ENCODE peak calls at places on chromosome 1, in ten cellular contexts. One of them, this sample, is unnamed.

GRCh38 chr1:203150511-203151297 is 23.2 kb downstream of the ADORA1 start:
- DNase-seq in PC-9: no peak
- DNase-seq in iPS DF 6.9: no peak
- DNase-seq in transverse colon: no peak
- DNase-seq in iris pigment epithelial cell: no peak
- DNase-seq in activated CD4-positive, alpha-beta T cell treated with anti-CD3 and anti-CD28 coated beads, Interleukin-2, amount 50 U/mL, for 24 hours: no peak
- DNase-seq in activated T-helper 1 cell treated with anti-CD3 and anti-CD28 coated beads, Interleukin-2, amount 50 U/mL, for 16 hours: no peak
- DNase-seq in fibroblast of pulmonary artery: no peak
- DNase-seq in NCI-H146: no peak
- DNase-seq in CD4-positive, alpha-beta T cell: no peak
- DNase-seq in this sample: no peak

GRCh38 chr1:232250410-232250809 is 379.5 kb downstream of the SIPA1L2 start:
- DNase-seq in PC-9: no peak
- DNase-seq in iPS DF 6.9: no peak
- DNase-seq in transverse colon: no peak
- DNase-seq in iris pigment epithelial cell: no peak
- DNase-seq in activated CD4-positive, alpha-beta T cell treated with anti-CD3 and anti-CD28 coated beads, Interleukin-2, amount 50 U/mL, for 24 hours: no peak
- DNase-seq in activated T-helper 1 cell treated with anti-CD3 and anti-CD28 coated beads, Interleukin-2, amount 50 U/mL, for 16 hours: no peak
- DNase-seq in fibroblast of pulmonary artery: no peak
- DNase-seq in NCI-H146: no peak
- DNase-seq in CD4-positive, alpha-beta T cell: no peak
- DNase-seq in this sample: no peak

GRCh38 chr1:211517006-211517405 is 25.0 kb upstream of the RD3 start:
- DNase-seq in PC-9: peak; percentile 82
- DNase-seq in iPS DF 6.9: no peak
- DNase-seq in transverse colon: peak; percentile 77
- DNase-seq in iris pigment epithelial cell: no peak
- DNase-seq in activated CD4-positive, alpha-beta T cell treated with anti-CD3 and anti-CD28 coated beads, Interleukin-2, amount 50 U/mL, for 24 hours: no peak
- DNase-seq in activated T-helper 1 cell treated with anti-CD3 and anti-CD28 coated beads, Interleukin-2, amount 50 U/mL, for 16 hours: no peak
- DNase-seq in fibroblast of pulmonary artery: no peak
- DNase-seq in NCI-H146: peak; percentile 28
- DNase-seq in CD4-positive, alpha-beta T cell: no peak
- DNase-seq in this sample: no peak

GRCh38 chr1:241142493-241142892 is 214.5 kb downstream of the RGS7 start:
- DNase-seq in PC-9: no peak
- DNase-seq in iPS DF 6.9: peak; percentile 9
- DNase-seq in transverse colon: no peak
- DNase-seq in iris pigment epithelial cell: no peak
- DNase-seq in activated CD4-positive, alpha-beta T cell treated with anti-CD3 and anti-CD28 coated beads, Interleukin-2, amount 50 U/mL, for 24 hours: no peak
- DNase-seq in activated T-helper 1 cell treated with anti-CD3 and anti-CD28 coated beads, Interleukin-2, amount 50 U/mL, for 16 hours: no peak
- DNase-seq in fibroblast of pulmonary artery: no peak
- DNase-seq in NCI-H146: no peak
- DNase-seq in CD4-positive, alpha-beta T cell: no peak
- DNase-seq in this sample: no peak

GRCh38 chr1:151518936-151519335 is 7.7 kb downstream of the CGN start:
- DNase-seq in PC-9: no peak
- DNase-seq in iPS DF 6.9: no peak
- DNase-seq in transverse colon: no peak
- DNase-seq in iris pigment epithelial cell: no peak
- DNase-seq in activated CD4-positive, alpha-beta T cell treated with anti-CD3 and anti-CD28 coated beads, Interleukin-2, amount 50 U/mL, for 24 hours: no peak
- DNase-seq in activated T-helper 1 cell treated with anti-CD3 and anti-CD28 coated beads, Interleukin-2, amount 50 U/mL, for 16 hours: no peak
- DNase-seq in fibroblast of pulmonary artery: no peak
- DNase-seq in NCI-H146: no peak
- DNase-seq in CD4-positive, alpha-beta T cell: no peak
- DNase-seq in this sample: no peak

GRCh38 chr1:17370618-17371017 is 1.4 kb upstream of the PADI6 start:
- DNase-seq in PC-9: no peak
- DNase-seq in iPS DF 6.9: no peak
- DNase-seq in transverse colon: no peak
- DNase-seq in iris pigment epithelial cell: no peak
- DNase-seq in activated CD4-positive, alpha-beta T cell treated with anti-CD3 and anti-CD28 coated beads, Interleukin-2, amount 50 U/mL, for 24 hours: no peak
- DNase-seq in activated T-helper 1 cell treated with anti-CD3 and anti-CD28 coated beads, Interleukin-2, amount 50 U/mL, for 16 hours: no peak
- DNase-seq in fibroblast of pulmonary artery: no peak
- DNase-seq in NCI-H146: peak; percentile 14
- DNase-seq in CD4-positive, alpha-beta T cell: no peak
- DNase-seq in this sample: no peak

GRCh38 chr1:218259800-218260199 is 25.3 kb upstream of the RRP15 start:
- DNase-seq in PC-9: peak; percentile 12
- DNase-seq in iPS DF 6.9: no peak
- DNase-seq in transverse colon: no peak
- DNase-seq in iris pigment epithelial cell: peak; percentile 8
- DNase-seq in activated CD4-positive, alpha-beta T cell treated with anti-CD3 and anti-CD28 coated beads, Interleukin-2, amount 50 U/mL, for 24 hours: no peak
- DNase-seq in activated T-helper 1 cell treated with anti-CD3 and anti-CD28 coated beads, Interleukin-2, amount 50 U/mL, for 16 hours: no peak
- DNase-seq in fibroblast of pulmonary artery: peak; percentile 21
- DNase-seq in NCI-H146: peak; percentile 72
- DNase-seq in CD4-positive, alpha-beta T cell: no peak
- DNase-seq in this sample: peak; percentile 7

GRCh38 chr1:47782414-47783165 is 214.6 kb downstream of the TRABD2B start:
- DNase-seq in PC-9: no peak
- DNase-seq in iPS DF 6.9: no peak
- DNase-seq in transverse colon: no peak
- DNase-seq in iris pigment epithelial cell: no peak
- DNase-seq in activated CD4-positive, alpha-beta T cell treated with anti-CD3 and anti-CD28 coated beads, Interleukin-2, amount 50 U/mL, for 24 hours: no peak
- DNase-seq in activated T-helper 1 cell treated with anti-CD3 and anti-CD28 coated beads, Interleukin-2, amount 50 U/mL, for 16 hours: no peak
- DNase-seq in fibroblast of pulmonary artery: peak; percentile 2
- DNase-seq in NCI-H146: no peak
- DNase-seq in CD4-positive, alpha-beta T cell: no peak
- DNase-seq in this sample: no peak

GRCh38 chr1:68140536-68140935 is 90.1 kb upstream of the DIRAS3 start:
- DNase-seq in PC-9: no peak
- DNase-seq in iPS DF 6.9: no peak
- DNase-seq in transverse colon: no peak
- DNase-seq in iris pigment epithelial cell: peak; percentile 74
- DNase-seq in activated CD4-positive, alpha-beta T cell treated with anti-CD3 and anti-CD28 coated beads, Interleukin-2, amount 50 U/mL, for 24 hours: no peak
- DNase-seq in activated T-helper 1 cell treated with anti-CD3 and anti-CD28 coated beads, Interleukin-2, amount 50 U/mL, for 16 hours: no peak
- DNase-seq in fibroblast of pulmonary artery: peak; percentile 49
- DNase-seq in NCI-H146: no peak
- DNase-seq in CD4-positive, alpha-beta T cell: no peak
- DNase-seq in this sample: peak; percentile 9

GRCh38 chr1:216499581-216500272 is 76.5 kb upstream of the USH2A start:
- DNase-seq in PC-9: no peak
- DNase-seq in iPS DF 6.9: no peak
- DNase-seq in transverse colon: peak; percentile 21
- DNase-seq in iris pigment epithelial cell: no peak
- DNase-seq in activated CD4-positive, alpha-beta T cell treated with anti-CD3 and anti-CD28 coated beads, Interleukin-2, amount 50 U/mL, for 24 hours: no peak
- DNase-seq in activated T-helper 1 cell treated with anti-CD3 and anti-CD28 coated beads, Interleukin-2, amount 50 U/mL, for 16 hours: no peak
- DNase-seq in fibroblast of pulmonary artery: no peak
- DNase-seq in NCI-H146: no peak
- DNase-seq in CD4-positive, alpha-beta T cell: no peak
- DNase-seq in this sample: no peak

GRCh38 chr1:7046891-7047290 is 261.6 kb downstream of the CAMTA1 start:
- DNase-seq in PC-9: no peak
- DNase-seq in iPS DF 6.9: no peak
- DNase-seq in transverse colon: no peak
- DNase-seq in iris pigment epithelial cell: peak; percentile 5
- DNase-seq in activated CD4-positive, alpha-beta T cell treated with anti-CD3 and anti-CD28 coated beads, Interleukin-2, amount 50 U/mL, for 24 hours: no peak
- DNase-seq in activated T-helper 1 cell treated with anti-CD3 and anti-CD28 coated beads, Interleukin-2, amount 50 U/mL, for 16 hours: no peak
- DNase-seq in fibroblast of pulmonary artery: no peak
- DNase-seq in NCI-H146: no peak
- DNase-seq in CD4-positive, alpha-beta T cell: no peak
- DNase-seq in this sample: no peak

This sample was measured in EH.